ENCODE peak calls at places on chromosomes 6 and 20, in eight cellular contexts. J, N, W, X, I, S, Z and O are unnamed samples.
A peak's percentile ranks its signal among the peaks of the same experiment; 100 is the strongest.

GRCh38 chr6:159977242-159978214 is 8.6 kb downstream of the IGF2R start:
- DNase-seq in X (peak; percentile 72), I (no peak), S (no peak), N (no peak), Z (no peak), J (no peak), W (no peak), O (no peak)

GRCh38 chr20:49909499-49910339 is 5.6 kb downstream of the SPATA2 start:
- DNase-seq in W (no peak), X (peak; percentile 51), Z (no peak), N (no peak), S (no peak), I (no peak), J (peak; percentile 59), O (peak; percentile 52)

GRCh38 chr6:142313284-142313683 is 11.5 kb downstream of the ADGRG6 start:
- DNase-seq in S (no peak), W (no peak), J (no peak), N (no peak), Z (no peak), I (no peak), X (no peak), O (no peak)

GRCh38 chr6:13354331-13355042 is 26.1 kb upstream of the TBC1D7 start:
- DNase-seq in J (no peak), N (no peak), X (peak; percentile 83), Z (no peak), S (peak; percentile 80), W (no peak), I (no peak), O (no peak)

GRCh38 chr20:10492065-10492464 is 57.0 kb downstream of the SLX4IP start:
- DNase-seq in X (no peak), J (no peak), W (no peak), Z (no peak), I (no peak), N (no peak), S (peak; percentile 70), O (no peak)

GRCh38 chr6:158654498-158654897 is 4.6 kb downstream of the SYTL3 start:
- DNase-seq in W (no peak), J (no peak), I (peak; percentile 57), X (peak; percentile 43), Z (no peak), S (peak; percentile 66), N (no peak), O (peak; percentile 41)

GRCh38 chr6:137958809-137959565 is 91.9 kb downstream of the TNFAIP3 start:
- DNase-seq in I (no peak), S (peak; percentile 92), Z (no peak), W (no peak), J (no peak), N (no peak), X (no peak), O (no peak)

GRCh38 chr6:142824491-142824890 is 120.5 kb downstream of the HIVEP2 start:
- DNase-seq in Z (no peak), S (no peak), J (no peak), X (no peak), I (no peak), W (no peak), N (no peak), O (no peak)

GRCh38 chr6:82419088-82419720 is 55.6 kb downstream of the TPBG start:
- DNase-seq in N (no peak), S (no peak), J (no peak), X (no peak), I (no peak), Z (peak; percentile 64), W (no peak), O (no peak)

GRCh38 chr6:163416640-163417253 is 2.2 kb downstream of the QKI start:
- DNase-seq in N (peak; percentile 26), J (peak; percentile 84), S (peak; percentile 40), Z (no peak), X (peak; percentile 79), I (no peak), W (peak; percentile 33), O (peak; percentile 88)

GRCh38 chr6:155916870-155917624 is 461.4 kb upstream of the NOX3 start:
- DNase-seq in Z (no peak), W (no peak), S (no peak), N (no peak), X (no peak), J (no peak), I (no peak), O (no peak)

GRCh38 chr6:45187841-45188240 is 140.3 kb upstream of the RUNX2 start:
- DNase-seq in X (no peak), I (no peak), N (no peak), W (no peak), S (no peak), J (no peak), Z (no peak), O (peak; percentile 25)

GRCh38 chr6:158080849-158081656 is 87.0 kb downstream of the SERAC1 start:
- DNase-seq in Z (no peak), S (no peak), I (peak; percentile 6), X (no peak), J (no peak), N (no peak), W (no peak), O (no peak)

GRCh38 chr20:57395111-57395959 is 4.1 kb downstream of the RBM38 start:
- DNase-seq in I (no peak), S (no peak), J (no peak), N (no peak), W (no peak), Z (no peak), X (no peak), O (no peak)

GRCh38 chr6:111657146-111657545 is 51.5 kb upstream of the TRAF3IP2 start:
- DNase-seq in W (no peak), Z (no peak), X (no peak), S (no peak), I (no peak), N (no peak), J (no peak), O (peak; percentile 80)

GRCh38 chr6:152356659-152357058 is 280.5 kb downstream of the SYNE1 start:
- DNase-seq in S (peak; percentile 61), N (no peak), J (peak; percentile 64), X (peak; percentile 9), W (peak; percentile 27), Z (no peak), I (no peak), O (peak; percentile 63)

GRCh38 chr6:50093116-50093937 is 43.6 kb upstream of the DEFB112 start:
- DNase-seq in W (no peak), J (no peak), Z (no peak), X (no peak), S (no peak), N (no peak), I (no peak), O (peak; percentile 90)

DNA sequence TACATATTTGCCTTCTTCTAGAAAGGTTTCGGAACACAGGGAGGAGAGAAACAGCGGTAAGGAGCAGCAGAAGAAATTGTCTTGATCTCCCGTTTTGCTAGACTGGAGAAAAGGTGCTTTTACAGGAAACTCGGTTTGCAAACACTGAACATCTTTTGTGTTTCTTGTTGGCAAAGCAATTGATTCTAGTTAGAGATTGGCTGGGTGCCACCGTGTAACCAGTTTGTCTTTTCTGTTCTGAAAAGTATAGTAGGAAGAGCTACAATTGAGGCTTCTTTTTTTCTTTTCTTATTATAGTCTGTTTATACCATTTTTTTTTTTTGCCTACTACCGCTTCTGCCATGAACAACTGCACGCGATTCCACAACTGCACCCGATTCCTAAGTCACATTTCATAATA is 404.1 kb upstream of the ID4 start:
- DNase-seq in I (no peak), S (no peak), J (no peak), W (no peak), Z (no peak), X (no peak), N (no peak), O (no peak)
- TF ChIP-seq REST in I (no peak), S (no peak), J (no peak), W (no peak), Z (no peak), X (no peak), N (no peak), O (no peak)

GRCh38 chr6:27178001-27178730 is 69.3 kb upstream of the PRSS16 start:
- DNase-seq in S (peak; percentile 83), J (peak; percentile 85), X (no peak), W (peak; percentile 22), N (peak; percentile 31), Z (peak; percentile 61), I (peak; percentile 35), O (peak; percentile 51)
- TF ChIP-seq REST in S (no peak), J (no peak), X (no peak), W (no peak), N (no peak), Z (no peak), I (no peak), O (no peak)

GRCh38 chr6:170050591-170051041 is 240.3 kb downstream of the DLL1 start:
- DNase-seq in X (no peak), Z (no peak), S (no peak), I (no peak), W (no peak), J (no peak), N (no peak), O (no peak)

GRCh38 chr6:170047813-170048212 is 243.1 kb downstream of the DLL1 start:
- DNase-seq in S (no peak), N (no peak), I (no peak), X (no peak), J (no peak), Z (no peak), W (no peak), O (no peak)

GRCh38 chr6:170048615-170049256 is 242.1 kb downstream of the DLL1 start:
- DNase-seq in X (no peak), Z (no peak), I (no peak), S (peak; percentile 92), W (no peak), N (no peak), J (no peak), O (no peak)

GRCh38 chr6:170051229-170052172 is 239.4 kb downstream of the DLL1 start:
- DNase-seq in S (no peak), N (no peak), W (no peak), Z (no peak), J (no peak), I (no peak), X (no peak), O (no peak)

GRCh38 chr6:170049641-170050491 is 241.0 kb downstream of the DLL1 start:
- DNase-seq in J (no peak), X (no peak), I (peak; percentile 56), S (peak; percentile 83), W (no peak), Z (no peak), N (no peak), O (no peak)
- TF ChIP-seq REST in J (no peak), X (no peak), I (no peak), S (no peak), W (no peak), Z (no peak), N (no peak), O (no peak)

GRCh38 chr20:8334641-8335040 is 202.6 kb downstream of the PLCB1 start:
- DNase-seq in X (no peak), W (no peak), I (no peak), Z (no peak), N (no peak), S (no peak), J (no peak), O (peak; percentile 64)

GRCh38 chr20:8330785-8331699 is 199.0 kb downstream of the PLCB1 start:
- DNase-seq in X (no peak), S (peak; percentile 60), Z (no peak), W (no peak), J (no peak), N (no peak), I (no peak), O (peak; percentile 94)

GRCh38 chr20:8330316-8330784 is 198.3 kb downstream of the PLCB1 start:
- DNase-seq in J (no peak), N (no peak), X (no peak), I (no peak), Z (no peak), W (no peak), S (peak; percentile 75), O (no peak)

GRCh38 chr20:8335059-8335458 is 203.0 kb downstream of the PLCB1 start:
- DNase-seq in Z (no peak), X (no peak), W (no peak), J (no peak), I (no peak), S (no peak), N (no peak), O (peak; percentile 50)

GRCh38 chr20:8331740-8332412 is 199.8 kb downstream of the PLCB1 start:
- DNase-seq in Z (no peak), I (no peak), J (no peak), N (no peak), W (no peak), X (no peak), S (no peak), O (peak; percentile 86)
- TF ChIP-seq REST in Z (no peak), I (peak; percentile 42), J (no peak), N (no peak), W (no peak), X (no peak), S (no peak), O (no peak)